ENCODE peak calls at places on chromosomes 13 and 19, in four cellular contexts. S is esophagus muscularis mucosa, D is heart right ventricle, Z is tibial nerve. B is an unnamed sample.

GRCh38 chr13:75357576-75358295 is 124.2 kb downstream of the TBC1D4 start:
- DNase-seq in D (no peak), S (no peak), Z (no peak), B (no peak)

GRCh38 chr19:54949412-54949811 is 2.1 kb upstream of the NLRP7 start:
- DNase-seq in S (no peak), Z (no peak), D (no peak), B (no peak)

GRCh38 chr13:98664047-98664446 is 87.1 kb upstream of the STK24 start:
- DNase-seq in S (no peak), D (no peak), Z (no peak), B (no peak)

GRCh38 chr19:19911150-19911549 is 10.4 kb downstream of the ZNF93 start:
- DNase-seq in D (no peak), S (no peak), Z (no peak), B (no peak)

GRCh38 chr19:4007836-4008539 is 452 bp downstream of the PIAS4 start:
- DNase-seq in D (no peak), Z (no peak), S (no peak), B (peak; percentile 41)

GRCh38 chr19:14113762-14114414 is 3.7 kb downstream of the PRKACA start:
- DNase-seq in S (no peak), Z (no peak), D (no peak), B (no peak)

GRCh38 chr13:28338202-28338601 is 156.7 kb downstream of the FLT1 start:
- DNase-seq in Z (no peak), S (no peak), D (peak; percentile 27), B (no peak)

GRCh38 chr13:33116321-33117010 is 100.2 kb downstream of the KL start:
- DNase-seq in Z (no peak), S (no peak), D (no peak), B (no peak)

GRCh38 chr13:26941345-26942174 is 181.0 kb upstream of the GPR12 start:
- DNase-seq in Z (no peak), D (no peak), S (no peak), B (no peak)

GRCh38 chr19:46746281-46746965 is at the start of gene STRN4:
- DNase-seq in S (no peak), Z (no peak), D (no peak), B (no peak)

GRCh38 chr19:14164724-14165493 is 28.5 kb upstream of the ASF1B start:
- DNase-seq in S (no peak), D (no peak), Z (no peak), B (no peak)

GRCh38 chr19:3976495-3977241 is 5.8 kb upstream of the DAPK3 start:
- DNase-seq in D (peak; percentile 5), Z (no peak), S (no peak), B (no peak)

GRCh38 chr19:44677019-44677809 is 5.9 kb downstream of the CEACAM19 start:
- DNase-seq in Z (no peak), D (no peak), S (no peak), B (no peak)

GRCh38 chr13:99726261-99726894 is 225.1 kb downstream of the TM9SF2 start:
- DNase-seq in D (no peak), Z (no peak), S (no peak), B (no peak)

GRCh38 chr19:41646589-41647204 is 19.8 kb upstream of the CEACAM4 start:
- DNase-seq in D (no peak), Z (no peak), S (no peak), B (no peak)

GRCh38 chr13:20206836-20207235 is 14.1 kb upstream of the GJB2 start:
- DNase-seq in S (no peak), Z (no peak), D (no peak), B (no peak)

GRCh38 chr13:20209937-20210336 is 17.2 kb upstream of the GJB2 start:
- DNase-seq in S (no peak), D (no peak), Z (no peak), B (no peak)

DNA sequence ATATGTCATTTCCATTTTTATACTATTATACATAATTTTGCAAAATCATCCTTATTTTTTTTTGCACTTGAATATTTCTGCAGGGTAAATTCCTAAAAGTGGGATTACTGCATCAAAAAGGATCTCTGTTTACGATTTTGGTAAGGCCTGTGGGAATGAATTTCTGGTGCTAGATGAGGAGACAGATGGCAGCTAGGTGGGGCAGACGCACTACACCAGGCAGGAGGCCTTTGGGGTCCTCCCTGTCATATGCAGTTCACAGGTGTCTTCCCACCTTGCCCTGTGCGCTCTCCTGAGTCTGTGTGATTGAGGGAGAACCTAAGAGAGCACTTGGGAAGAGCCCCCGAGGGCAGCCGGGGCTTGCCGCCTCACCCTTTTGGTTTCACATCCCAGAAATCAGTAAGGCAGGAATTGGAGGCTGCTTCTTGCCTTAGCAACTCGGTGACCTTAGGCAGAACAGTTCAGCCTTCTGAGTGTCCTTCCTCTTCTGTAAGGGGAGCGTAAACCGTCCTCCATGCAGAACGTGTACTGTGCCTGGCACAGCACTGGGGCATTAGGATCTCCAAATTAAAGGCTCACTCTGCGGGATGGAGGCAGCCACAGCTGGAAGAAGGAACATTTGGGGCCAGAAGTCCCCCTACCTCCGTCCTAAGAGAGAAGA is 13.5 kb upstream of the GJB2 start:
- DNase-seq in D (no peak), Z (no peak), S (no peak), B (no peak)
- TF ChIP-seq CTCF in D (no peak), Z (no peak), S (no peak), B (no peak)

GRCh38 chr19:49916839-49917733 is 11.9 kb upstream of the ATF5 start:
- DNase-seq in S (no peak), D (no peak), Z (no peak), B (no peak)

GRCh38 chr19:49918089-49918488 is 10.9 kb upstream of the ATF5 start:
- DNase-seq in D (no peak), Z (no peak), S (no peak), B (no peak)

GRCh38 chr19:49913720-49914119 is 15.3 kb upstream of the ATF5 start:
- DNase-seq in D (no peak), Z (no peak), S (no peak), B (no peak)

GRCh38 chr19:49912965-49913685 is 15.9 kb upstream of the ATF5 start:
- DNase-seq in Z (no peak), D (no peak), S (no peak), B (no peak)

GRCh38 chr19:49915271-49915670 is 13.7 kb upstream of the ATF5 start:
- DNase-seq in D (no peak), S (no peak), Z (no peak), B (no peak)
- H3K36me3 ChIP-seq in D (peaks cover 4% of the 10 kb centered on the region), S (peaks cover 51% of the 10 kb centered on the region), Z (no peaks in the 10 kb centered on the region), B (no peaks in the 10 kb centered on the region)

GRCh38 chr19:1244693-1245451 is 3.3 kb downstream of the ATP5F1D start:
- DNase-seq in S (no peak), D (peak; percentile 76), Z (no peak), B (peak; percentile 66)
- TF ChIP-seq CTCF in S (no peak), D (no peak), Z (no peak), B (no peak)

GRCh38 chr19:58213075-58213369 is 15.7 kb upstream of the ZNF544 start:
- DNase-seq in Z (no peak), D (no peak), S (no peak), B (no peak)
- H3K36me3 ChIP-seq in Z (peaks cover 30% of the 10 kb centered on the region), D (peaks cover 61% of the 10 kb centered on the region), S (peaks cover 61% of the 10 kb centered on the region), B (no peaks in the 10 kb centered on the region)

DNA sequence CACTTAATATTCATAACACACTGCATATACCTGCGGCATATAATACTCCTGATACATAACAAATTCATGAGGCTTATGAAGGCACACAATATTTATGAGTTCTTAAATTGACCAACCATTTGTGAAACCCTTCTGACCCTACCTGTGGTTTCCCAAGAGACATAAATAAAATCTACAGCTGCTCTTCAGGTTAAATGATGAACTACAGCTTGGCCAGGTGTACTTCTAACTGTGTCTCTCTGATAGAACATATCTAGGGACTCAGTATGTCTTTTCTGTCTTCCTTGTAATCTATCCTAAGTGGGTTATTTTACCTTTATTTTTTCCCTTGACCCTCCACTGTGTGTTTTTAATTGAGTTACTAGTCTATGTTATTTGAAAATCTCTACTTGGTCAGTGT is 189.9 kb upstream of the UFM1 start:
- DNase-seq in Z (no peak), D (no peak), S (no peak), B (no peak)
- TF ChIP-seq CTCF in Z (no peak), D (no peak), S (no peak), B (no peak)

DNA sequence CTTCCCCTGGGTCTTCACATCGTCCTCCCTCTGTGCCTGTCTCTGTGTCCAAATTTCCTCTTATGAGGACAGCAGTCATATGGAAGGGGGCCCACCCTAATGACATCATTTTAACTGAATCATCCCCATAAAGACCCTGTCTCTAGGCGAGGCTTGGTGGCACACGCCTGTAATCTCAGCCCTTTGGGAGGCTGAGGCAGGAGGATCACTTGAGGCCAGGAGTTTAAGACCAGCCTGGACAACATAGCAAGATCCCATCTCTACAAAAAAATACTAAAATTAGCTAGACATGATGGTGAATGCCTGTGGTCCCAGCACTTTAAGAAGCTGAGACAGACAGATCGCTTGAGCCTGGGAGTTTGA is 4.8 kb downstream of the MYO9B start:
- DNase-seq in D (no peak), Z (no peak), S (no peak), B (no peak)
- H3K36me3 ChIP-seq in D (no peaks in the 10 kb centered on the region), Z (no peaks in the 10 kb centered on the region), S (peaks cover 7% of the 10 kb centered on the region), B (no peaks in the 10 kb centered on the region)

GRCh38 chr13:105213512-105213911 is 1322.0 kb downstream of the EFNB2 start:
- DNase-seq in D (no peak), S (no peak), Z (no peak), B (no peak)
- TF ChIP-seq CTCF in D (no peak), S (no peak), Z (no peak), B (no peak)

DNA sequence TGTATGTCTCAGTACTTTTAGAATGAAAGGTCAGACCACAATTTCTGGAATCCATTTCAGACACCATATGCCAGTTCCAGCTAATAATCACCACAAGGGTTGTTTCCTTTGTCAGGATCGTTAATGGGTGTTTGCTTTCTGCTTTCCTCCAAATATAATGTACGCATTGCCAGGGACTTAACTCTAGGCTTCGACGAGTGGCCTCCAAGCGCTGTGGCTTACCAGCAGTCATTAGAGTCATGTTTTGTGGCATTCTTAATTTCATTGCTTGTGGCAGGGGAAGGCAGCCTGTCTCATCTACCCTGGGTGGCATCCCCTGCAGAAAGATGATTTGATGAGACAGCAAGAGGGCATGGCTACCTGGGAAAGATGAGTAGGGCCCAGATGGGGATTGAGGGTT is 22.5 kb downstream of the SAFB start:
- DNase-seq in Z (no peak), D (no peak), S (no peak), B (no peak)
- H3K36me3 ChIP-seq in Z (peaks cover under 1% of the 10 kb centered on the region), D (peaks cover 51% of the 10 kb centered on the region), S (peaks cover 85% of the 10 kb centered on the region), B (no peaks in the 10 kb centered on the region)